ENCODE peak calls at places on chromosomes 2 and 18, in eight cellular contexts. One of them, this sample, is unnamed.

GRCh38 chr2:207617011-207617671 is 8.1 kb downstream of the METTL21A start:
- DNase-seq in mucosa of descending colon: no peak
- DNase-seq in lower lobe of right lung: no peak
- DNase-seq in fibroblast of mammary gland: peak
- DNase-seq in AG09309: peak
- DNase-seq in endothelial cell of umbilical vein: peak
- DNase-seq in body of pancreas: no peak
- DNase-seq in HL-60: no peak
- DNase-seq in this sample: no peak

GRCh38 chr18:8412117-8412516 is 197.1 kb upstream of the RAB12 start:
- DNase-seq in mucosa of descending colon: no peak
- DNase-seq in lower lobe of right lung: no peak
- DNase-seq in fibroblast of mammary gland: no peak
- DNase-seq in AG09309: no peak
- DNase-seq in endothelial cell of umbilical vein: no peak
- DNase-seq in body of pancreas: no peak
- DNase-seq in HL-60: no peak
- DNase-seq in this sample: no peak

GRCh38 chr2:8573234-8573941 is 108.5 kb upstream of the ID2 start:
- DNase-seq in mucosa of descending colon: peak
- DNase-seq in lower lobe of right lung: no peak
- DNase-seq in fibroblast of mammary gland: no peak
- DNase-seq in AG09309: no peak
- DNase-seq in endothelial cell of umbilical vein: no peak
- DNase-seq in body of pancreas: peak
- DNase-seq in HL-60: no peak
- DNase-seq in this sample: no peak

GRCh38 chr18:50099725-50100414 is 95.1 kb downstream of the MYO5B start:
- DNase-seq in mucosa of descending colon: no peak
- DNase-seq in lower lobe of right lung: no peak
- DNase-seq in fibroblast of mammary gland: peak
- DNase-seq in AG09309: no peak
- DNase-seq in endothelial cell of umbilical vein: no peak
- DNase-seq in body of pancreas: no peak
- DNase-seq in HL-60: no peak
- DNase-seq in this sample: peak

GRCh38 chr18:55587341-55588000 is 521 bp downstream of the TCF4 start:
- DNase-seq in mucosa of descending colon: peak
- DNase-seq in lower lobe of right lung: no peak
- DNase-seq in fibroblast of mammary gland: peak
- DNase-seq in AG09309: no peak
- DNase-seq in endothelial cell of umbilical vein: peak
- DNase-seq in body of pancreas: peak
- DNase-seq in HL-60: no peak
- DNase-seq in this sample: no peak

GRCh38 chr2:136288249-136288648 is 170.3 kb upstream of the CXCR4 start:
- DNase-seq in mucosa of descending colon: no peak
- DNase-seq in lower lobe of right lung: no peak
- DNase-seq in fibroblast of mammary gland: no peak
- DNase-seq in AG09309: no peak
- DNase-seq in endothelial cell of umbilical vein: no peak
- DNase-seq in body of pancreas: no peak
- DNase-seq in HL-60: no peak
- DNase-seq in this sample: no peak

GRCh38 chr2:28405537-28405936 is 12.9 kb downstream of the FOSL2 start:
- DNase-seq in mucosa of descending colon: no peak
- DNase-seq in lower lobe of right lung: no peak
- DNase-seq in fibroblast of mammary gland: no peak
- DNase-seq in AG09309: no peak
- DNase-seq in endothelial cell of umbilical vein: no peak
- DNase-seq in body of pancreas: no peak
- DNase-seq in HL-60: no peak
- DNase-seq in this sample: no peak

GRCh38 chr2:46029332-46029811 is 267.8 kb upstream of the EPAS1 start:
- DNase-seq in mucosa of descending colon: no peak
- DNase-seq in lower lobe of right lung: no peak
- DNase-seq in fibroblast of mammary gland: peak
- DNase-seq in AG09309: no peak
- DNase-seq in endothelial cell of umbilical vein: peak
- DNase-seq in body of pancreas: no peak
- DNase-seq in HL-60: no peak
- DNase-seq in this sample: no peak

DNA sequence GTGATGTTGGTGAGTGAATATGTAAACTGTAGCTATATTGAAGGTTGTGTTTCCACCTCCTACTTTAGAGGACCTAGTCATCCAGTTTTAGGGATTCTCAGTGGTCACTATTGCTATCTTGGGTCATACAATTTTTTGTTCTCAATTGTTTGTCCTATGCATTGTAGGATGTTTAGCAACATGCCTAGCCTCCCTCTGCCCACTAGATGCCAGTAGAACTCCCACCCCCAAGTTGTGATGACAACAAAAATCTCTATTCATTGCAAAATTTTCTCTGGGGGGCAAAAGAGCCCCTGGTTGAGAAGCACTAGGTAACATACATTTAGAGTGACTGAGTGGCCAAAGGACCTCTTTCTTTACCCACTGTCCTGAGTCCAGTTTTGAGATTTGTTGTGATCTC is 87.3 kb downstream of the LRRTM4 start:
- DNase-seq in mucosa of descending colon: no peak
- DNase-seq in lower lobe of right lung: no peak
- DNase-seq in fibroblast of mammary gland: no peak
- DNase-seq in AG09309: no peak
- DNase-seq in endothelial cell of umbilical vein: no peak
- DNase-seq in body of pancreas: no peak
- DNase-seq in HL-60: no peak
- DNase-seq in this sample: no peak
- TF ChIP-seq CTCF in mucosa of descending colon: no peak
- TF ChIP-seq CTCF in lower lobe of right lung: no peak
- TF ChIP-seq CTCF in fibroblast of mammary gland: no peak
- TF ChIP-seq CTCF in AG09309: no peak
- TF ChIP-seq CTCF in endothelial cell of umbilical vein: no peak
- TF ChIP-seq CTCF in body of pancreas: no peak
- TF ChIP-seq CTCF in HL-60: no peak
- TF ChIP-seq CTCF in this sample: no peak

GRCh38 chr2:72923833-72924352 is 6.6 kb downstream of the EMX1 start:
- DNase-seq in mucosa of descending colon: no peak
- DNase-seq in lower lobe of right lung: no peak
- DNase-seq in fibroblast of mammary gland: no peak
- DNase-seq in AG09309: no peak
- DNase-seq in endothelial cell of umbilical vein: no peak
- DNase-seq in body of pancreas: peak
- DNase-seq in HL-60: no peak
- DNase-seq in this sample: no peak
- H3K4me3 ChIP-seq in mucosa of descending colon: no peak
- H3K4me3 ChIP-seq in lower lobe of right lung: no peak
- H3K4me3 ChIP-seq in fibroblast of mammary gland: no peak
- H3K4me3 ChIP-seq in AG09309: no peak
- H3K4me3 ChIP-seq in endothelial cell of umbilical vein: no peak
- H3K4me3 ChIP-seq in body of pancreas: no peak
- H3K4me3 ChIP-seq in HL-60: no peak
- H3K4me3 ChIP-seq in this sample: no peak

GRCh38 chr18:10518595-10519273 is 7.1 kb upstream of the NAPG start:
- DNase-seq in mucosa of descending colon: peak
- DNase-seq in lower lobe of right lung: peak
- DNase-seq in fibroblast of mammary gland: peak
- DNase-seq in AG09309: no peak
- DNase-seq in endothelial cell of umbilical vein: peak
- DNase-seq in body of pancreas: peak
- DNase-seq in HL-60: peak
- DNase-seq in this sample: no peak
- TF ChIP-seq CTCF in mucosa of descending colon: no peak
- TF ChIP-seq CTCF in lower lobe of right lung: peak
- TF ChIP-seq CTCF in fibroblast of mammary gland: peak
- TF ChIP-seq CTCF in AG09309: peak
- TF ChIP-seq CTCF in endothelial cell of umbilical vein: peak
- TF ChIP-seq CTCF in body of pancreas: no peak
- TF ChIP-seq CTCF in HL-60: no peak
- TF ChIP-seq CTCF in this sample: no peak

DNA sequence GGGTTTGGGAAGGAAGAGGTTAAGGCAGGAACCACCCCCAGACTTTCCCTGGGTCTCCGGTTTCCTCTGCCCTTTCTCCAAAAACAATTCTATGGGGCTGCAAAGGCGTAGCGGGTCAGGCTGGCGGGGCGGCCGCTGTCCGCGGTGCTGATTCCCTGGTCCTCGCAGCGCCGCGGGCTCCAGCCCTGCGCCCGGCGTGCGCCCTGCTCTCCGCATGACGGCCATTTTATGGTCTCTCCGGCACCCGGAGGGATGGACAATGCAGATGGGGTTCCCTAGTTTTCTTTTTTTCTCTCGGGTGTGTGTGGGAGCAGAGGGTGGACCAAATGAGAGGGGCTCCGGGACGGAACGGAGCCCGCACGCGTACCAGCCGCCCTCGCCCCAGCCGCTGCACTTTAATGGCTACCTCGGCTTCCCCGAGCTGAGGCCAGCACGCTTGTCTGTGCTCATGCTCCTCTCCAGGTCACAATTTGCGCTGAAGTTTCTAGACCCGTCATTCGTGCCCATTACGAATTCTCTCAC is 1.6 kb downstream of the ST8SIA3 start:
- DNase-seq in mucosa of descending colon: peak
- DNase-seq in lower lobe of right lung: no peak
- DNase-seq in fibroblast of mammary gland: peak
- DNase-seq in AG09309: no peak
- DNase-seq in endothelial cell of umbilical vein: peak
- DNase-seq in body of pancreas: peak
- DNase-seq in HL-60: no peak
- DNase-seq in this sample: no peak
- H3K4me3 ChIP-seq in mucosa of descending colon: no peak
- H3K4me3 ChIP-seq in lower lobe of right lung: no peak
- H3K4me3 ChIP-seq in fibroblast of mammary gland: no peak
- H3K4me3 ChIP-seq in AG09309: no peak
- H3K4me3 ChIP-seq in endothelial cell of umbilical vein: no peak
- H3K4me3 ChIP-seq in body of pancreas: no peak
- H3K4me3 ChIP-seq in HL-60: no peak
- H3K4me3 ChIP-seq in this sample: no peak